ENCODE peak calls at places on chromosomes 2 and 18, in nine cellular contexts. One of them, this sample, is unnamed.
A peak's percentile ranks its signal among the peaks of the same experiment; 100 is the strongest.

GRCh38 chr2:27148801-27149439 is at the start of gene TCF23:
- DNase-seq in small intestine: no peak
- DNase-seq in COR-L47: no peak
- DNase-seq in right cardiac atrium: peak; percentile 77
- DNase-seq in activated naive CD8-positive, alpha-beta T cell treated with anti-CD3 and anti-CD28 coated beads, Interleukin-2, amount 50 U/mL, for 24 hours: no peak
- DNase-seq in stimulated activated naive CD4-positive, alpha-beta T cell: no peak
- DNase-seq in skeletal muscle cell: no peak
- DNase-seq in B cell: peak; percentile 23
- DNase-seq in HAP-1: no peak
- DNase-seq in this sample: peak; percentile 94

GRCh38 chr2:61144697-61145268 is 17.2 kb upstream of the C2orf74 start:
- DNase-seq in small intestine: peak; percentile 83
- DNase-seq in COR-L47: peak; percentile 99
- DNase-seq in right cardiac atrium: peak; percentile 97
- DNase-seq in activated naive CD8-positive, alpha-beta T cell treated with anti-CD3 and anti-CD28 coated beads, Interleukin-2, amount 50 U/mL, for 24 hours: peak; percentile 95
- DNase-seq in stimulated activated naive CD4-positive, alpha-beta T cell: peak; percentile 72
- DNase-seq in skeletal muscle cell: peak; percentile 87
- DNase-seq in B cell: peak; percentile 92
- DNase-seq in HAP-1: no peak
- DNase-seq in this sample: peak; percentile 97

GRCh38 chr2:96095116-96095636 is 21.2 kb downstream of the ADRA2B start:
- DNase-seq in small intestine: peak; percentile 12
- DNase-seq in COR-L47: peak; percentile 85
- DNase-seq in right cardiac atrium: no peak
- DNase-seq in activated naive CD8-positive, alpha-beta T cell treated with anti-CD3 and anti-CD28 coated beads, Interleukin-2, amount 50 U/mL, for 24 hours: no peak
- DNase-seq in stimulated activated naive CD4-positive, alpha-beta T cell: no peak
- DNase-seq in skeletal muscle cell: no peak
- DNase-seq in B cell: no peak
- DNase-seq in HAP-1: no peak
- DNase-seq in this sample: no peak

GRCh38 chr2:212249451-212249850 is 289.2 kb downstream of the ERBB4 start:
- DNase-seq in small intestine: no peak
- DNase-seq in COR-L47: no peak
- DNase-seq in right cardiac atrium: no peak
- DNase-seq in activated naive CD8-positive, alpha-beta T cell treated with anti-CD3 and anti-CD28 coated beads, Interleukin-2, amount 50 U/mL, for 24 hours: no peak
- DNase-seq in stimulated activated naive CD4-positive, alpha-beta T cell: no peak
- DNase-seq in skeletal muscle cell: peak; percentile 7
- DNase-seq in B cell: no peak
- DNase-seq in HAP-1: no peak
- DNase-seq in this sample: no peak

GRCh38 chr18:8609711-8610441 is 639 bp downstream of the RAB12 start:
- DNase-seq in small intestine: peak; percentile 19
- DNase-seq in COR-L47: no peak
- DNase-seq in right cardiac atrium: peak; percentile 66
- DNase-seq in activated naive CD8-positive, alpha-beta T cell treated with anti-CD3 and anti-CD28 coated beads, Interleukin-2, amount 50 U/mL, for 24 hours: peak; percentile 25
- DNase-seq in stimulated activated naive CD4-positive, alpha-beta T cell: no peak
- DNase-seq in skeletal muscle cell: no peak
- DNase-seq in B cell: peak; percentile 28
- DNase-seq in HAP-1: peak; percentile 27
- DNase-seq in this sample: peak; percentile 20

GRCh38 chr2:55743583-55743982 is 49.9 kb upstream of the PNPT1 start:
- DNase-seq in small intestine: no peak
- DNase-seq in COR-L47: no peak
- DNase-seq in right cardiac atrium: no peak
- DNase-seq in activated naive CD8-positive, alpha-beta T cell treated with anti-CD3 and anti-CD28 coated beads, Interleukin-2, amount 50 U/mL, for 24 hours: no peak
- DNase-seq in stimulated activated naive CD4-positive, alpha-beta T cell: no peak
- DNase-seq in skeletal muscle cell: peak; percentile 54
- DNase-seq in B cell: no peak
- DNase-seq in HAP-1: no peak
- DNase-seq in this sample: no peak

GRCh38 chr2:88209526-88210131 is 39.5 kb downstream of the THNSL2 start:
- DNase-seq in small intestine: no peak
- DNase-seq in COR-L47: no peak
- DNase-seq in right cardiac atrium: no peak
- DNase-seq in activated naive CD8-positive, alpha-beta T cell treated with anti-CD3 and anti-CD28 coated beads, Interleukin-2, amount 50 U/mL, for 24 hours: no peak
- DNase-seq in stimulated activated naive CD4-positive, alpha-beta T cell: no peak
- DNase-seq in skeletal muscle cell: no peak
- DNase-seq in B cell: no peak
- DNase-seq in HAP-1: no peak
- DNase-seq in this sample: no peak

GRCh38 chr18:75351409-75351808 is 76.1 kb downstream of the SMIM21 start:
- DNase-seq in small intestine: no peak
- DNase-seq in COR-L47: no peak
- DNase-seq in right cardiac atrium: no peak
- DNase-seq in activated naive CD8-positive, alpha-beta T cell treated with anti-CD3 and anti-CD28 coated beads, Interleukin-2, amount 50 U/mL, for 24 hours: no peak
- DNase-seq in stimulated activated naive CD4-positive, alpha-beta T cell: no peak
- DNase-seq in skeletal muscle cell: no peak
- DNase-seq in B cell: no peak
- DNase-seq in HAP-1: no peak
- DNase-seq in this sample: no peak

GRCh38 chr2:241289597-241289996 is 25.9 kb downstream of the HDLBP start:
- DNase-seq in small intestine: no peak
- DNase-seq in COR-L47: no peak
- DNase-seq in right cardiac atrium: no peak
- DNase-seq in activated naive CD8-positive, alpha-beta T cell treated with anti-CD3 and anti-CD28 coated beads, Interleukin-2, amount 50 U/mL, for 24 hours: no peak
- DNase-seq in stimulated activated naive CD4-positive, alpha-beta T cell: no peak
- DNase-seq in skeletal muscle cell: no peak
- DNase-seq in B cell: no peak
- DNase-seq in HAP-1: no peak
- DNase-seq in this sample: no peak

GRCh38 chr2:69083126-69083733 is 70.3 kb downstream of the ANTXR1 start:
- DNase-seq in small intestine: no peak
- DNase-seq in COR-L47: no peak
- DNase-seq in right cardiac atrium: no peak
- DNase-seq in activated naive CD8-positive, alpha-beta T cell treated with anti-CD3 and anti-CD28 coated beads, Interleukin-2, amount 50 U/mL, for 24 hours: no peak
- DNase-seq in stimulated activated naive CD4-positive, alpha-beta T cell: no peak
- DNase-seq in skeletal muscle cell: no peak
- DNase-seq in B cell: no peak
- DNase-seq in HAP-1: no peak
- DNase-seq in this sample: no peak

GRCh38 chr2:197920088-197920487 is 115.7 kb downstream of the PLCL1 start:
- DNase-seq in small intestine: no peak
- DNase-seq in COR-L47: no peak
- DNase-seq in right cardiac atrium: no peak
- DNase-seq in activated naive CD8-positive, alpha-beta T cell treated with anti-CD3 and anti-CD28 coated beads, Interleukin-2, amount 50 U/mL, for 24 hours: no peak
- DNase-seq in stimulated activated naive CD4-positive, alpha-beta T cell: no peak
- DNase-seq in skeletal muscle cell: no peak
- DNase-seq in B cell: no peak
- DNase-seq in HAP-1: no peak
- DNase-seq in this sample: no peak

GRCh38 chr2:117850015-117850414 is 35.5 kb downstream of the DDX18 start:
- DNase-seq in small intestine: no peak
- DNase-seq in COR-L47: no peak
- DNase-seq in right cardiac atrium: no peak
- DNase-seq in activated naive CD8-positive, alpha-beta T cell treated with anti-CD3 and anti-CD28 coated beads, Interleukin-2, amount 50 U/mL, for 24 hours: no peak
- DNase-seq in stimulated activated naive CD4-positive, alpha-beta T cell: no peak
- DNase-seq in skeletal muscle cell: no peak
- DNase-seq in B cell: no peak
- DNase-seq in HAP-1: no peak
- DNase-seq in this sample: no peak

GRCh38 chr2:54903736-54904554 is 146.3 kb downstream of the RTN4 start:
- DNase-seq in small intestine: peak; percentile 94
- DNase-seq in COR-L47: no peak
- DNase-seq in right cardiac atrium: no peak
- DNase-seq in activated naive CD8-positive, alpha-beta T cell treated with anti-CD3 and anti-CD28 coated beads, Interleukin-2, amount 50 U/mL, for 24 hours: peak; percentile 55
- DNase-seq in stimulated activated naive CD4-positive, alpha-beta T cell: no peak
- DNase-seq in skeletal muscle cell: peak; percentile 99
- DNase-seq in B cell: no peak
- DNase-seq in HAP-1: no peak
- DNase-seq in this sample: no peak

GRCh38 chr2:121086450-121086849 is 198.6 kb downstream of the TFCP2L1 start:
- DNase-seq in small intestine: no peak
- DNase-seq in COR-L47: no peak
- DNase-seq in right cardiac atrium: no peak
- DNase-seq in activated naive CD8-positive, alpha-beta T cell treated with anti-CD3 and anti-CD28 coated beads, Interleukin-2, amount 50 U/mL, for 24 hours: no peak
- DNase-seq in stimulated activated naive CD4-positive, alpha-beta T cell: no peak
- DNase-seq in skeletal muscle cell: no peak
- DNase-seq in B cell: no peak
- DNase-seq in HAP-1: no peak
- DNase-seq in this sample: no peak

GRCh38 chr2:29293830-29294438 is 178.7 kb downstream of the CLIP4 start:
- DNase-seq in small intestine: peak; percentile 29
- DNase-seq in COR-L47: no peak
- DNase-seq in right cardiac atrium: no peak
- DNase-seq in activated naive CD8-positive, alpha-beta T cell treated with anti-CD3 and anti-CD28 coated beads, Interleukin-2, amount 50 U/mL, for 24 hours: peak; percentile 19
- DNase-seq in stimulated activated naive CD4-positive, alpha-beta T cell: no peak
- DNase-seq in skeletal muscle cell: no peak
- DNase-seq in B cell: no peak
- DNase-seq in HAP-1: peak; percentile 66
- DNase-seq in this sample: no peak

GRCh38 chr18:79615091-79615490 is 64.5 kb upstream of the CTDP1 start:
- DNase-seq in small intestine: no peak
- DNase-seq in COR-L47: no peak
- DNase-seq in right cardiac atrium: no peak
- DNase-seq in activated naive CD8-positive, alpha-beta T cell treated with anti-CD3 and anti-CD28 coated beads, Interleukin-2, amount 50 U/mL, for 24 hours: no peak
- DNase-seq in stimulated activated naive CD4-positive, alpha-beta T cell: no peak
- DNase-seq in skeletal muscle cell: no peak
- DNase-seq in B cell: no peak
- DNase-seq in HAP-1: no peak
- DNase-seq in this sample: no peak

GRCh38 chr2:144937066-144937465 is 417.1 kb upstream of the ZEB2 start:
- DNase-seq in small intestine: no peak
- DNase-seq in COR-L47: no peak
- DNase-seq in right cardiac atrium: no peak
- DNase-seq in activated naive CD8-positive, alpha-beta T cell treated with anti-CD3 and anti-CD28 coated beads, Interleukin-2, amount 50 U/mL, for 24 hours: no peak
- DNase-seq in stimulated activated naive CD4-positive, alpha-beta T cell: no peak
- DNase-seq in skeletal muscle cell: no peak
- DNase-seq in B cell: no peak
- DNase-seq in HAP-1: no peak
- DNase-seq in this sample: no peak

GRCh38 chr18:32315881-32316280 is 126.0 kb downstream of the MEP1B start:
- DNase-seq in small intestine: no peak
- DNase-seq in COR-L47: no peak
- DNase-seq in right cardiac atrium: no peak
- DNase-seq in activated naive CD8-positive, alpha-beta T cell treated with anti-CD3 and anti-CD28 coated beads, Interleukin-2, amount 50 U/mL, for 24 hours: no peak
- DNase-seq in stimulated activated naive CD4-positive, alpha-beta T cell: no peak
- DNase-seq in skeletal muscle cell: no peak
- DNase-seq in B cell: no peak
- DNase-seq in HAP-1: no peak
- DNase-seq in this sample: no peak

GRCh38 chr2:137254081-137254480 is 488.7 kb downstream of the THSD7B start:
- DNase-seq in small intestine: no peak
- DNase-seq in COR-L47: no peak
- DNase-seq in right cardiac atrium: no peak
- DNase-seq in activated naive CD8-positive, alpha-beta T cell treated with anti-CD3 and anti-CD28 coated beads, Interleukin-2, amount 50 U/mL, for 24 hours: no peak
- DNase-seq in stimulated activated naive CD4-positive, alpha-beta T cell: no peak
- DNase-seq in skeletal muscle cell: no peak
- DNase-seq in B cell: no peak
- DNase-seq in HAP-1: no peak
- DNase-seq in this sample: no peak

GRCh38 chr18:49645836-49646235 is 84.0 kb downstream of the LIPG start:
- DNase-seq in small intestine: no peak
- DNase-seq in COR-L47: no peak
- DNase-seq in right cardiac atrium: peak; percentile 83
- DNase-seq in activated naive CD8-positive, alpha-beta T cell treated with anti-CD3 and anti-CD28 coated beads, Interleukin-2, amount 50 U/mL, for 24 hours: no peak
- DNase-seq in stimulated activated naive CD4-positive, alpha-beta T cell: no peak
- DNase-seq in skeletal muscle cell: no peak
- DNase-seq in B cell: no peak
- DNase-seq in HAP-1: no peak
- DNase-seq in this sample: peak; percentile 52

GRCh38 chr18:5582849-5583667 is 39.3 kb upstream of the EPB41L3 start:
- DNase-seq in small intestine: no peak
- DNase-seq in COR-L47: no peak
- DNase-seq in right cardiac atrium: no peak
- DNase-seq in activated naive CD8-positive, alpha-beta T cell treated with anti-CD3 and anti-CD28 coated beads, Interleukin-2, amount 50 U/mL, for 24 hours: no peak
- DNase-seq in stimulated activated naive CD4-positive, alpha-beta T cell: no peak
- DNase-seq in skeletal muscle cell: peak; percentile 53
- DNase-seq in B cell: no peak
- DNase-seq in HAP-1: no peak
- DNase-seq in this sample: no peak

GRCh38 chr2:88059979-88060906 is 4.7 kb upstream of the KRCC1 start:
- DNase-seq in small intestine: peak; percentile 70
- DNase-seq in COR-L47: peak; percentile 38
- DNase-seq in right cardiac atrium: no peak
- DNase-seq in activated naive CD8-positive, alpha-beta T cell treated with anti-CD3 and anti-CD28 coated beads, Interleukin-2, amount 50 U/mL, for 24 hours: no peak
- DNase-seq in stimulated activated naive CD4-positive, alpha-beta T cell: no peak
- DNase-seq in skeletal muscle cell: no peak
- DNase-seq in B cell: peak; percentile 67
- DNase-seq in HAP-1: no peak
- DNase-seq in this sample: no peak

GRCh38 chr2:9473308-9473984 is 905 bp upstream of the IAH1 start:
- DNase-seq in small intestine: peak; percentile 66
- DNase-seq in COR-L47: no peak
- DNase-seq in right cardiac atrium: no peak
- DNase-seq in activated naive CD8-positive, alpha-beta T cell treated with anti-CD3 and anti-CD28 coated beads, Interleukin-2, amount 50 U/mL, for 24 hours: no peak
- DNase-seq in stimulated activated naive CD4-positive, alpha-beta T cell: no peak
- DNase-seq in skeletal muscle cell: no peak
- DNase-seq in B cell: peak; percentile 56
- DNase-seq in HAP-1: no peak
- DNase-seq in this sample: no peak